ENCODE peak calls at places on chromosomes 5 and 9, in five cellular contexts. L is mesendoderm, Z is H9, H is H1, J is neuronal stem cell. M is an unnamed sample.

GRCh38 chr9:126722252-126722921 is 82.5 kb upstream of the ZBTB43 start:
- DNase-seq in L (peak), Z (peak), H (peak), J (peak), M (no peak)

GRCh38 chr5:163005949-163006348 is 431.4 kb upstream of the CCNG1 start:
- DNase-seq in L (peak), Z (no peak), H (no peak), J (no peak), M (no peak)

GRCh38 chr5:35405938-35406337 is 175.7 kb upstream of the PRLR start:
- DNase-seq in L (no peak), Z (no peak), H (no peak), J (no peak), M (no peak)

GRCh38 chr9:109916316-109916715 is 136.3 kb downstream of the PALM2AKAP2 start:
- DNase-seq in L (no peak), Z (no peak), H (no peak), J (no peak), M (no peak)

GRCh38 chr5:143543358-143544255 is 140.1 kb upstream of the NR3C1 start:
- DNase-seq in L (peak), Z (no peak), H (no peak), J (no peak), M (peak)

GRCh38 chr5:139038618-139039305 is 159.4 kb downstream of the SIL1 start:
- DNase-seq in L (peak), Z (peak), H (peak), J (no peak), M (no peak)

GRCh38 chr9:87684627-87685204 is 41.2 kb upstream of the CTSL start:
- DNase-seq in L (peak), Z (peak), H (peak), J (peak), M (peak)

GRCh38 chr9:42388846-42389245 is 205.4 kb downstream of the SPATA31A6 start:
- DNase-seq in L (no peak), Z (no peak), H (no peak), J (no peak), M (no peak)

GRCh38 chr5:7851617-7852289 is 820 bp upstream of the CFAP90 start:
- DNase-seq in L (no peak), Z (no peak), H (no peak), J (no peak), M (no peak)

GRCh38 chr5:168530751-168531150 is 1.6 kb downstream of the FBLL1 start:
- DNase-seq in L (no peak), Z (no peak), H (no peak), J (no peak), M (peak)

GRCh38 chr5:82010696-82011095 is 38.9 kb downstream of the ATG10 start:
- DNase-seq in L (no peak), Z (no peak), H (no peak), J (no peak), M (no peak)

GRCh38 chr9:127523312-127523851 is 72.1 kb downstream of the LRSAM1 start:
- DNase-seq in L (peak), Z (no peak), H (peak), J (no peak), M (peak)

GRCh38 chr9:16131269-16131668 is 578.4 kb downstream of the CCDC171 start:
- DNase-seq in L (peak), Z (peak), H (no peak), J (no peak), M (peak)

GRCh38 chr5:172732201-172732865 is 38.7 kb downstream of the DUSP1 start:
- DNase-seq in L (no peak), Z (no peak), H (no peak), J (no peak), M (no peak)

GRCh38 chr9:127796225-127796813 is 6.4 kb upstream of the FPGS start:
- DNase-seq in L (no peak), Z (no peak), H (no peak), J (no peak), M (peak)

GRCh38 chr5:79120221-79120620 is 8.6 kb downstream of the BHMT start:
- DNase-seq in L (no peak), Z (no peak), H (no peak), J (no peak), M (no peak)

GRCh38 chr9:128391956-128392301 is 20.8 kb downstream of the URM1 start:
- DNase-seq in L (no peak), Z (no peak), H (no peak), J (no peak), M (no peak)

GRCh38 chr9:78601957-78602565 is 305.1 kb downstream of the PSAT1 start:
- DNase-seq in L (peak), Z (no peak), H (peak), J (peak), M (peak)

GRCh38 chr5:157603333-157604190 is 28.0 kb upstream of the ADAM19 start:
- DNase-seq in L (no peak), Z (no peak), H (no peak), J (no peak), M (peak)

GRCh38 chr5:139708877-139709586 is 60.9 kb downstream of the CXXC5 start:
- DNase-seq in L (peak), Z (no peak), H (no peak), J (peak), M (peak)

GRCh38 chr5:155651-156410 is 35.5 kb upstream of the LRRC14B start:
- DNase-seq in L (no peak), Z (no peak), H (peak), J (no peak), M (no peak)

GRCh38 chr5:137365126-137365865 is 133.8 kb downstream of the SPOCK1 start:
- DNase-seq in L (no peak), Z (no peak), H (no peak), J (no peak), M (no peak)

GRCh38 chr5:93580387-93581100 is 475 bp downstream of the NR2F1-AS1 start:
- DNase-seq in L (no peak), Z (no peak), H (no peak), J (no peak), M (peak)

GRCh38 chr5:21574429-21574828 is 1278.7 kb downstream of the CDH12 start:
- DNase-seq in L (no peak), Z (no peak), H (no peak), J (no peak), M (no peak)

GRCh38 chr5:165258188-165258855 is 1752.9 kb downstream of the MAT2B start:
- DNase-seq in L (no peak), Z (no peak), H (no peak), J (no peak), M (no peak)

GRCh38 chr5:155936520-155937406 is 390.2 kb upstream of the SGCD start:
- DNase-seq in L (no peak), Z (peak), H (no peak), J (no peak), M (no peak)

GRCh38 chr9:76255781-76256455 is 138.3 kb downstream of the RFK start:
- DNase-seq in L (no peak), Z (no peak), H (no peak), J (no peak), M (peak)

GRCh38 chr5:148343049-148343413 is 7.7 kb downstream of the SPINK9 start:
- DNase-seq in L (no peak), Z (no peak), H (no peak), J (no peak), M (no peak)

GRCh38 chr9:88737031-88737430 is 202.1 kb downstream of the NXNL2 start:
- DNase-seq in L (no peak), Z (no peak), H (no peak), J (no peak), M (no peak)

GRCh38 chr9:79763861-79764260 is 192.1 kb downstream of the TLE4 start:
- DNase-seq in L (no peak), Z (no peak), H (no peak), J (no peak), M (peak)

GRCh38 chr9:16092627-16093091 is 539.8 kb downstream of the CCDC171 start:
- DNase-seq in L (no peak), Z (no peak), H (no peak), J (no peak), M (no peak)

GRCh38 chr9:35688558-35689350 is 971 bp downstream of the TPM2 start:
- DNase-seq in L (no peak), Z (no peak), H (no peak), J (no peak), M (peak)

GRCh38 chr5:151622367-151623097 is 31.4 kb upstream of the FAT2 start:
- DNase-seq in L (no peak), Z (no peak), H (no peak), J (no peak), M (no peak)

GRCh38 chr5:78985407-78986223 is 505 bp upstream of the ARSB start:
- DNase-seq in L (no peak), Z (peak), H (no peak), J (peak), M (peak)

GRCh38 chr5:110770286-110770685 is 31.5 kb downstream of the SLC25A46 start:
- DNase-seq in L (no peak), Z (no peak), H (no peak), J (no peak), M (no peak)

GRCh38 chr9:87607859-87608258 is 110.2 kb downstream of the DAPK1 start:
- DNase-seq in L (no peak), Z (no peak), H (no peak), J (no peak), M (no peak)

GRCh38 chr9:19156805-19157204 is 29.5 kb upstream of the PLIN2 start:
- DNase-seq in L (no peak), Z (no peak), H (no peak), J (no peak), M (no peak)

GRCh38 chr5:137822158-137822764 is 45.4 kb upstream of the MYOT start:
- DNase-seq in L (peak), Z (peak), H (peak), J (peak), M (peak)

GRCh38 chr9:20683351-20684034 is 566 bp upstream of the FOCAD start:
- DNase-seq in L (peak), Z (no peak), H (no peak), J (no peak), M (peak)

GRCh38 chr5:54873696-54874095 is 111.7 kb downstream of the ESM1 start:
- DNase-seq in L (no peak), Z (no peak), H (no peak), J (no peak), M (no peak)

GRCh38 chr9:37944266-37944650 is 40.3 kb upstream of the SLC25A51 start:
- DNase-seq in L (no peak), Z (no peak), H (no peak), J (no peak), M (no peak)

GRCh38 chr9:37943329-37944265 is 39.7 kb upstream of the SLC25A51 start:
- DNase-seq in L (peak), Z (no peak), H (no peak), J (no peak), M (peak)

GRCh38 chr9:37946041-37946440 is 42.1 kb upstream of the SLC25A51 start:
- DNase-seq in L (no peak), Z (no peak), H (no peak), J (no peak), M (no peak)

GRCh38 chr9:37946971-37947370 is 43.0 kb upstream of the SLC25A51 start:
- DNase-seq in L (no peak), Z (no peak), H (no peak), J (no peak), M (no peak)

DNA sequence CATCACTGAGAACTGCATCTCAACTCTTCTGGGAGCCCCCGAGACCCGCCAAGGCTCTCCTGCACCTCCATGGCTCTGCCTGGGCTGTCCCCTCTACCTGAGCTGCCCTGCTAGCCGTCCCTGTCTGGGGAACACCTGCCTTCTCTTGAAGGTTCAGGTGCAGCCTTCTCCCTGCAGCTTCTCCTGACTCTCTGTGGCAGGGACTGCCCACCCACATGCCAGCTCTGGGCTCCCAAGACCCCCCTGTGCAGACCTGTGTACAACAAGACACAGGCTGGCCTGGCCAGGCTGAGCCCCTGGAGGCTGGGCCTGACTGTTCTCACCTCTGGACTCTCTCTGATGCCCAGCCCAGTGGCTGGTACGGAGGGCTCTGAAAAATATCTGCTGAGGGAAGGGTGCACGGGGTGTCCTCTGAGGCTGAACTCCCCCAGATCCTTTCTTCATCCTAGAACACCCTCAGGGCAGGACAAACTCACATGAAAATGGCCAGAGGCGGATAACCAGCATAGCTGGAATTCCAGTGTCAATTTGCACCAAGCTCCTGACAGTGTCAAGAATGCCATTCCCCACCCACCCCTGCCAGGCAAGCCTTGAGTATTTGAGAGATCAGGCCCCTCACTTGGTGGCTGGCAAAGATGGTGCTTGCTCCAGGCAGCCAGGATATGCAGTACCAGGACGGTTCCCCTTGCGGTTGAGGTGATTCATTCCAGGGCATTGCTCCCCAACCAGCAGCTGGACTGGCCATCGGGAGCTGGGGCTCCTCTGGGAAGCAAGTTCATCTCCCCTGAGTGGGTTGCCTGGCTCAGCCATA is 40.9 kb upstream of the SLC25A51 start:
- DNase-seq in L (peak), Z (peak), H (no peak), J (peak), M (peak)
- H3K4ac ChIP-seq in L (no peak), Z (no peak), H (peak), J (no peak), M (peak)

GRCh38 chr5:131634666-131634995 is 398 bp downstream of the RAPGEF6 start:
- DNase-seq in L (peak), Z (peak), H (peak), J (peak), M (peak)

GRCh38 chr5:131633830-131634229 is 1.2 kb downstream of the RAPGEF6 start:
- DNase-seq in L (no peak), Z (no peak), H (no peak), J (no peak), M (no peak)

GRCh38 chr5:131637694-131638093 is 2.7 kb upstream of the RAPGEF6 start:
- DNase-seq in L (no peak), Z (no peak), H (no peak), J (no peak), M (no peak)

GRCh38 chr5:131635755-131636479 is 888 bp upstream of the RAPGEF6 start:
- DNase-seq in L (no peak), Z (no peak), H (no peak), J (no peak), M (no peak)

GRCh38 chr5:131634996-131635754 is at the start of gene RAPGEF6:
- DNase-seq in L (peak), Z (peak), H (peak), J (peak), M (peak)
- H3K4ac ChIP-seq in L (peak), Z (no peak), H (peak), J (peak), M (peak)

DNA sequence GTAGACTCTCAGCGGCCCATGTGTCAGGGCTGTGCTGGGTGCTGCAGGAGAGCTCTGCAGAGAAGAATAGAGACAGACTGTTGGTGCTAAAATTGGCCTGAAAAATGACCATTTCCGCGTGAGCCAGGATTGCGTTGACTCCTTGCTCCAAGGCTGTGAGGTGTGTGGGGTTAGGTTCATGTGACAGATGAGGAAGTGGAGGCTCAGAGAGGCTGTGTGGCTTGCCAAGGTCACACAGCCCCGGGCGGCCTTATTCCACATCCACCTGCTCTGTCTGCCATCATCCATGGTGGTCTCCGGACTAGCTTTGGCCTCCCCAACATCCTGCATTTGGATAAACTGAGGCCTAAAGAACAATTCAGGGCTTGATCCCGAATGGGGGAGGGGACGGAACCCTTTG is 15.2 kb downstream of the NEK6 start:
- DNase-seq in L (no peak), Z (no peak), H (no peak), J (no peak), M (no peak)
- H3K4ac ChIP-seq in L (no peak), Z (no peak), H (no peak), J (no peak), M (peak)

GRCh38 chr5:38135486-38136031 is 122.8 kb upstream of the EGFLAM start:
- DNase-seq in L (no peak), Z (no peak), H (no peak), J (no peak), M (no peak)
- H3K4ac ChIP-seq in L (no peak), Z (no peak), H (no peak), J (no peak), M (no peak)

GRCh38 chr9:97735070-97735600 is 38.0 kb upstream of the XPA start:
- DNase-seq in L (no peak), Z (no peak), H (no peak), J (no peak), M (no peak)

GRCh38 chr9:97741947-97742346 is 44.8 kb upstream of the XPA start:
- DNase-seq in L (no peak), Z (no peak), H (no peak), J (no peak), M (no peak)

GRCh38 chr9:97740848-97741821 is 44.0 kb upstream of the XPA start:
- DNase-seq in L (peak), Z (peak), H (peak), J (peak), M (peak)

GRCh38 chr9:97742545-97742944 is 45.4 kb upstream of the XPA start:
- DNase-seq in L (no peak), Z (no peak), H (no peak), J (no peak), M (no peak)

GRCh38 chr9:97737429-97737828 is 40.3 kb upstream of the XPA start:
- DNase-seq in L (peak), Z (peak), H (peak), J (no peak), M (no peak)
- H3K4ac ChIP-seq in L (no peak), Z (no peak), H (no peak), J (no peak), M (no peak)

GRCh38 chr5:74638776-74639537 is 1.6 kb downstream of the ENC1 start:
- DNase-seq in L (no peak), Z (no peak), H (no peak), J (no peak), M (peak)
- H3K4ac ChIP-seq in L (no peak), Z (no peak), H (no peak), J (no peak), M (peak)

DNA sequence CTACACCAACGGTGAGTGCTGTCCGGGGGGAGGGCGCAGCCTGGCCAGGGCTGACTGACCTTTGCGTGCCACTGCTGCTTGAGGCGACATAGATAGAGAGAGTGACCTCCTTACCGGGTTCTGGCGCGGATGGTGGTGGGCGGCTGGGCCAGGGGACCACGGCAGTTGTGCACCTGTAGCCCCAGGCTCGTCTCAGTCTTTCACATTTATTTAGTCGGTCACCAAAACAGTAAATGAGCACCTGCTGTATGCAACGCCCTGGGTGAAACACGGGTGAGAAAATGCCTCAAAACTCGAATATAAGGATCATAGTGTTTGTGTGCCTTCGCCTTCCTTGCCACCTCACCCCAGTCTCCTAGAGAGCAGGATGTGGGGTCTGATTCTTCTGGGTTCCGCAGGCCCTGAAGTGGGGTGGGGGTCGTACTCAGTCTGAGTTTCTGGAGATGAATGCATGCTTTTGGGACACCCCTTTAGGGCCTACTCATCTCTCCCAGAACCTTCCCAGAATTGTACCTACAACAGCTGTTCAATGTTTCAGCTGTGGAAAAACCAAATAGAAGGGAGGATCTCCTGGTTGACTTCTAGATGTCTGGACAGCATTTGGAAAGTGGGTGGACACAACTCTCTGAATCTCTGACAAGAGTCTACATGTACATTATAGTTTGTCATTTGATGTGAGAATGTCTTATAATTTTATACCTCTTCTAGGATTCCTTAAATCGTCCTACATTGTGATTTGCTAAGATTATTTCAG is 755 bp downstream of the SEC24A start:
- DNase-seq in L (peak), Z (no peak), H (no peak), J (no peak), M (peak)
- H3K4ac ChIP-seq in L (peak), Z (no peak), H (no peak), J (no peak), M (peak)

DNA sequence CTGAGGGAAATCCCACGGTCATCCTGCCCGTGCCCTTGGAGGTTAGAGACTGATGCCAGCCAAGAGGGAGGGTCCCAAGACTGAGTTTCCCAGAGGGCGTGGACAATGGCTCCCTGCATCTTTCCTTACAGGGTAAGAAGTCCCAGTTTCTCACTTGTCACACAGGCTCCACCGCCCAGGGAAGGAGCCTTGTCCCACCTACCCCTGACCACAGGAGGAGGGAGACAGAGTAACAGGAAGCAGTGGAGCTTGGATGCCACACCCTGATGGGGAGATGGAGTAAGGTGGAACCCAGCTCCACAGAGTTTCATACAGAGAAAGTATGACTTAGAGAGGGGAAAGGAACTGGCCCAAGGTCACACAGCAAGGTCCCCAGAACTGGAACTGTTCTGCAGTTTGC is 9.4 kb upstream of the CD74 start:
- DNase-seq in L (no peak), Z (no peak), H (no peak), J (no peak), M (no peak)
- H3K4ac ChIP-seq in L (no peak), Z (no peak), H (no peak), J (no peak), M (no peak)

M was measured in IMR-90.